ENCODE peak calls at places on chromosomes 7 and 10, in eight cellular contexts. F is NCI-H1092 treated with DMSO at 0.1 percent for 48 hours; W is SHP77; T is NCI-H748 treated with DMSO at 0.1 percent for 48 hours; E is activated effector memory CD4-positive, alpha-beta T cell treated with Interleukin-2 at 50 U/mL for 16 hours; G is cardiac fibroblast; S is left cardiac atrium; I is caudate nucleus. Y is an unnamed sample.

GRCh38 chr7:38310601-38311057 is 37.2 kb upstream of the TARP start:
- DNase-seq in F (peak), W (peak), T (no peak), E (no peak), G (peak), S (peak), I (no peak), Y (no peak)

GRCh38 chr7:88217675-88218427 is 2.0 kb downstream of the SRI start:
- DNase-seq in F (no peak), W (no peak), T (no peak), E (no peak), G (no peak), S (no peak), I (no peak), Y (no peak)

GRCh38 chr10:80870282-80870681 is 332.6 kb downstream of the SH2D4B start:
- DNase-seq in F (no peak), W (no peak), T (no peak), E (no peak), G (no peak), S (no peak), I (no peak), Y (no peak)

GRCh38 chr10:132697568-132698200 is 88.3 kb downstream of the NKX6-2 start:
- DNase-seq in F (no peak), W (no peak), T (no peak), E (no peak), G (no peak), S (peak), I (no peak), Y (no peak)

GRCh38 chr7:151847681-151848081 is 29.2 kb downstream of the PRKAG2 start:
- DNase-seq in F (no peak), W (no peak), T (no peak), E (no peak), G (no peak), S (peak), I (no peak), Y (no peak)

GRCh38 chr7:12893292-12893691 is 205.9 kb downstream of the ARL4A start:
- DNase-seq in F (no peak), W (no peak), T (no peak), E (no peak), G (no peak), S (no peak), I (no peak), Y (no peak)

GRCh38 chr10:43407148-43407575 is 1.8 kb downstream of the HNRNPF start:
- DNase-seq in F (peak), W (peak), T (no peak), E (peak), G (peak), S (peak), I (peak), Y (peak)

GRCh38 chr10:123236122-123236521 is 81.9 kb downstream of the BUB3 start:
- DNase-seq in F (no peak), W (no peak), T (no peak), E (no peak), G (no peak), S (no peak), I (no peak), Y (no peak)

GRCh38 chr7:146090023-146090645 is 26.5 kb upstream of the CNTNAP2 start:
- DNase-seq in F (peak), W (peak), T (peak), E (no peak), G (peak), S (no peak), I (no peak), Y (no peak)

GRCh38 chr10:97703398-97704067 is 10.0 kb upstream of the MARVELD1 start:
- DNase-seq in F (no peak), W (no peak), T (no peak), E (no peak), G (no peak), S (no peak), I (no peak), Y (no peak)

GRCh38 chr10:113557389-113558321 is 4.8 kb downstream of the HABP2 start:
- DNase-seq in F (no peak), W (no peak), T (no peak), E (no peak), G (peak), S (no peak), I (no peak), Y (no peak)

GRCh38 chr7:77320161-77320560 is 96.0 kb downstream of the GSAP start:
- DNase-seq in F (no peak), W (no peak), T (no peak), E (no peak), G (no peak), S (no peak), I (no peak), Y (no peak)

GRCh38 chr7:93890041-93890463 is 501 bp downstream of the TFPI2 start:
- DNase-seq in F (no peak), W (no peak), T (peak), E (no peak), G (peak), S (peak), I (no peak), Y (no peak)

GRCh38 chr7:140238778-140239652 is 62.2 kb upstream of the KDM7A start:
- DNase-seq in F (peak), W (peak), T (peak), E (no peak), G (no peak), S (no peak), I (no peak), Y (no peak)

GRCh38 chr10:88271736-88272135 is 311.4 kb downstream of the RNLS start:
- DNase-seq in F (no peak), W (no peak), T (no peak), E (no peak), G (peak), S (no peak), I (no peak), Y (no peak)

GRCh38 chr10:98425511-98426352 is 10.8 kb upstream of the PYROXD2 start:
- DNase-seq in F (peak), W (peak), T (no peak), E (no peak), G (peak), S (no peak), I (no peak), Y (peak)

GRCh38 chr10:132938472-132939329 is 3.7 kb downstream of the CFAP46 start:
- DNase-seq in F (no peak), W (peak), T (no peak), E (no peak), G (peak), S (no peak), I (no peak), Y (no peak)

GRCh38 chr10:11578802-11579255 is 32.6 kb downstream of the USP6NL start:
- DNase-seq in F (no peak), W (no peak), T (no peak), E (no peak), G (no peak), S (no peak), I (no peak), Y (peak)

GRCh38 chr7:47405921-47406765 is 175.8 kb downstream of the TNS3 start:
- DNase-seq in F (no peak), W (no peak), T (no peak), E (no peak), G (peak), S (peak), I (no peak), Y (no peak)

GRCh38 chr7:55132890-55133551 is 114.2 kb downstream of the EGFR start:
- DNase-seq in F (no peak), W (no peak), T (no peak), E (no peak), G (peak), S (no peak), I (no peak), Y (peak)

Y was measured in T-helper 2 cell treated with Interferon-gamma antibody and Interleukin-4, amounts not matched to agents 5 μg/mL and 100 μg/mL, for 36 hours.